ENCODE peak calls at places on chromosomes 1 and 21, in ten cellular contexts. One of them, this sample, is unnamed. For H3K9me3, the result is how much of the 10 kb centered on the place peaks cover.

GRCh38 chr1:4056422-4056821 is 156.3 kb upstream of the C1orf174 start:
- DNase-seq in lung: no peak
- DNase-seq in CD8-positive, alpha-beta T cell: no peak
- DNase-seq in body of pancreas: no peak
- DNase-seq in mammary epithelial cell: no peak
- DNase-seq in esophagus squamous epithelium: no peak
- DNase-seq in adrenal gland: no peak
- DNase-seq in A549: no peak
- DNase-seq in tibial nerve: no peak
- DNase-seq in tibial artery: no peak
- DNase-seq in this sample: no peak

GRCh38 chr21:45057886-45058285 is 16.5 kb upstream of the ADARB1 start:
- DNase-seq in lung: no peak
- DNase-seq in CD8-positive, alpha-beta T cell: no peak
- DNase-seq in body of pancreas: no peak
- DNase-seq in mammary epithelial cell: no peak
- DNase-seq in esophagus squamous epithelium: no peak
- DNase-seq in adrenal gland: no peak
- DNase-seq in A549: no peak
- DNase-seq in tibial nerve: no peak
- DNase-seq in tibial artery: peak
- DNase-seq in this sample: no peak

GRCh38 chr1:5966543-5967205 is 25.6 kb downstream of the NPHP4 start:
- DNase-seq in lung: no peak
- DNase-seq in CD8-positive, alpha-beta T cell: no peak
- DNase-seq in body of pancreas: no peak
- DNase-seq in mammary epithelial cell: no peak
- DNase-seq in esophagus squamous epithelium: no peak
- DNase-seq in adrenal gland: peak
- DNase-seq in A549: no peak
- DNase-seq in tibial nerve: no peak
- DNase-seq in tibial artery: peak
- DNase-seq in this sample: no peak

GRCh38 chr1:223849352-223849751 is 3.6 kb upstream of the TP53BP2 start:
- DNase-seq in lung: no peak
- DNase-seq in CD8-positive, alpha-beta T cell: no peak
- DNase-seq in body of pancreas: no peak
- DNase-seq in mammary epithelial cell: no peak
- DNase-seq in esophagus squamous epithelium: no peak
- DNase-seq in adrenal gland: no peak
- DNase-seq in A549: no peak
- DNase-seq in tibial nerve: no peak
- DNase-seq in tibial artery: no peak
- DNase-seq in this sample: no peak

GRCh38 chr1:43305926-43306687 is 5.3 kb downstream of the TIE1 start:
- DNase-seq in lung: no peak
- DNase-seq in CD8-positive, alpha-beta T cell: no peak
- DNase-seq in body of pancreas: no peak
- DNase-seq in mammary epithelial cell: no peak
- DNase-seq in esophagus squamous epithelium: no peak
- DNase-seq in adrenal gland: no peak
- DNase-seq in A549: no peak
- DNase-seq in tibial nerve: no peak
- DNase-seq in tibial artery: peak
- DNase-seq in this sample: no peak

GRCh38 chr1:106721779-106722178 is 334.7 kb upstream of the PRMT6 start:
- DNase-seq in lung: no peak
- DNase-seq in CD8-positive, alpha-beta T cell: no peak
- DNase-seq in body of pancreas: no peak
- DNase-seq in mammary epithelial cell: no peak
- DNase-seq in esophagus squamous epithelium: no peak
- DNase-seq in adrenal gland: no peak
- DNase-seq in A549: no peak
- DNase-seq in tibial nerve: no peak
- DNase-seq in tibial artery: no peak
- DNase-seq in this sample: no peak

GRCh38 chr1:20711285-20712209 is 6.3 kb downstream of the KIF17 start:
- DNase-seq in lung: no peak
- DNase-seq in CD8-positive, alpha-beta T cell: no peak
- DNase-seq in body of pancreas: no peak
- DNase-seq in mammary epithelial cell: no peak
- DNase-seq in esophagus squamous epithelium: no peak
- DNase-seq in adrenal gland: no peak
- DNase-seq in A549: no peak
- DNase-seq in tibial nerve: no peak
- DNase-seq in tibial artery: no peak
- DNase-seq in this sample: no peak

GRCh38 chr21:18041012-18041411 is 203.6 kb upstream of the CHODL start:
- DNase-seq in lung: no peak
- DNase-seq in CD8-positive, alpha-beta T cell: no peak
- DNase-seq in body of pancreas: no peak
- DNase-seq in mammary epithelial cell: no peak
- DNase-seq in esophagus squamous epithelium: no peak
- DNase-seq in adrenal gland: peak
- DNase-seq in A549: no peak
- DNase-seq in tibial nerve: peak
- DNase-seq in tibial artery: no peak
- DNase-seq in this sample: peak

GRCh38 chr1:171366099-171366498 is 52.1 kb downstream of the FMO4 start:
- DNase-seq in lung: no peak
- DNase-seq in CD8-positive, alpha-beta T cell: no peak
- DNase-seq in body of pancreas: no peak
- DNase-seq in mammary epithelial cell: no peak
- DNase-seq in esophagus squamous epithelium: no peak
- DNase-seq in adrenal gland: no peak
- DNase-seq in A549: no peak
- DNase-seq in tibial nerve: no peak
- DNase-seq in tibial artery: no peak
- DNase-seq in this sample: no peak

GRCh38 chr1:81889166-81889565 is 88.4 kb downstream of the ADGRL2 start:
- DNase-seq in lung: no peak
- DNase-seq in CD8-positive, alpha-beta T cell: no peak
- DNase-seq in body of pancreas: no peak
- DNase-seq in mammary epithelial cell: no peak
- DNase-seq in esophagus squamous epithelium: no peak
- DNase-seq in adrenal gland: no peak
- DNase-seq in A549: no peak
- DNase-seq in tibial nerve: no peak
- DNase-seq in tibial artery: no peak
- DNase-seq in this sample: no peak

DNA sequence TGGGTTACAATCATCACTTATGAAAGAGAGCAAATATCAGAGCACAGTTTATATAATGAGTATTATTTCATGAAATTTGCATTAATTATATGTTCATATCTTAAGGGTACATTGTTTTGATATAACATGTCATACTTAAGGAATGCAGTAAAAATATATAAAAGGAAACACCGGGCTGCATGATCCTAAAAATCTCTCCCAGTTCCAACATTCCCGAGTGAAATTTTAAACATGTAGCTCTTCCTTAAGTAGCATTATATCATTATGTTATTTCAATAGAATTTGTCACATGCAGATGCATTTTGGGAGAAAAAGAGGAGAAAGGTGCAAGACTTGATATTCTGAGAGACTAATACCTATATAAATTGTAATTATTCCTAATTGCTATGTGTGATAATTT is 86.7 kb downstream of the ADGRL2 start:
- DNase-seq in lung: no peak
- DNase-seq in CD8-positive, alpha-beta T cell: no peak
- DNase-seq in body of pancreas: no peak
- DNase-seq in mammary epithelial cell: no peak
- DNase-seq in esophagus squamous epithelium: no peak
- DNase-seq in adrenal gland: no peak
- DNase-seq in A549: no peak
- DNase-seq in tibial nerve: no peak
- DNase-seq in tibial artery: no peak
- DNase-seq in this sample: no peak
- H3K4me3 ChIP-seq in lung: no peak
- H3K4me3 ChIP-seq in CD8-positive, alpha-beta T cell: no peak
- H3K4me3 ChIP-seq in body of pancreas: no peak
- H3K4me3 ChIP-seq in mammary epithelial cell: no peak
- H3K4me3 ChIP-seq in esophagus squamous epithelium: no peak
- H3K4me3 ChIP-seq in adrenal gland: no peak
- H3K4me3 ChIP-seq in A549: no peak
- H3K4me3 ChIP-seq in tibial nerve: no peak
- H3K4me3 ChIP-seq in tibial artery: no peak
- H3K4me3 ChIP-seq in this sample: no peak

GRCh38 chr1:152539901-152540300 is 25.6 kb downstream of the CRCT1 start:
- DNase-seq in lung: no peak
- DNase-seq in CD8-positive, alpha-beta T cell: no peak
- DNase-seq in body of pancreas: no peak
- DNase-seq in mammary epithelial cell: no peak
- DNase-seq in esophagus squamous epithelium: no peak
- DNase-seq in adrenal gland: no peak
- DNase-seq in A549: no peak
- DNase-seq in tibial nerve: no peak
- DNase-seq in tibial artery: no peak
- DNase-seq in this sample: no peak
- H3K9me3 ChIP-seq in lung: under half
- H3K9me3 ChIP-seq in CD8-positive, alpha-beta T cell: under half
- H3K9me3 ChIP-seq in body of pancreas: under half
- H3K9me3 ChIP-seq in mammary epithelial cell: under half
- H3K9me3 ChIP-seq in esophagus squamous epithelium: under half
- H3K9me3 ChIP-seq in adrenal gland: under half
- H3K9me3 ChIP-seq in A549: under half
- H3K9me3 ChIP-seq in tibial nerve: under half
- H3K9me3 ChIP-seq in tibial artery: under half
- H3K9me3 ChIP-seq in this sample: under half

DNA sequence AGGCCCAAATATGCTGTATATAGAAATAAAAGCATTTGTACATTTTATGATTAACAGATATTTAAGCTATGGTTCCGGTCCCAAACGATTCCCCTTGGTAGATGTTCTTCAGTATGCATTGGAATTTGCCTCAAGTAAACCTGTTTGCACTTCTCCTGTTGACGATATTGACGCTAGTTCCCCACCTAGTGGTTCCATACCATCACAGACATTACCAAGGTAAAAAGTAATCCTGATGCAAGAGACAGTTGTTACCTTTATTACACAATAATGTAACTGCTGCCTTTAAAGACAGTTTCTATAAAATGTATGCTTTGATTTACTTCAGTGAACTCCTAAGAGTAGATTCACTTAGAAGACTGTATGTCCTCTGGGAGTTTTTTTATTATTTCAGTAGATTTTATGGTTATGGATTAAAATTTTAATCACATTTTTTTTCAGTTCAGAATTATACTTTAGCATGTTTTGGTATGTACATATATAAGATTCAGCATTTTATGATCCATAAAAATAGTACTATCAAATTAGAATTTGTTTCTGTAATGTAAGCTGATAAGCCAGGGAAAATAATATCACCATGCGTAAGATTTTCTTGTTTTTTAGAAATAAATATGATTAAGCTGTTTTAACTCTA is 96.5 kb downstream of the USP25 start:
- DNase-seq in lung: no peak
- DNase-seq in CD8-positive, alpha-beta T cell: no peak
- DNase-seq in body of pancreas: peak
- DNase-seq in mammary epithelial cell: peak
- DNase-seq in esophagus squamous epithelium: no peak
- DNase-seq in adrenal gland: peak
- DNase-seq in A549: peak
- DNase-seq in tibial nerve: no peak
- DNase-seq in tibial artery: no peak
- DNase-seq in this sample: no peak
- TF ChIP-seq CTCF in lung: peak
- TF ChIP-seq CTCF in CD8-positive, alpha-beta T cell: peak
- TF ChIP-seq CTCF in body of pancreas: no peak
- TF ChIP-seq CTCF in mammary epithelial cell: peak
- TF ChIP-seq CTCF in esophagus squamous epithelium: peak
- TF ChIP-seq CTCF in adrenal gland: no peak
- TF ChIP-seq CTCF in A549: peak
- TF ChIP-seq CTCF in tibial nerve: peak
- TF ChIP-seq CTCF in tibial artery: peak
- TF ChIP-seq CTCF in this sample: peak

GRCh38 chr1:35573776-35574654 is 901 bp downstream of the TFAP2E start:
- DNase-seq in lung: no peak
- DNase-seq in CD8-positive, alpha-beta T cell: no peak
- DNase-seq in body of pancreas: no peak
- DNase-seq in mammary epithelial cell: no peak
- DNase-seq in esophagus squamous epithelium: no peak
- DNase-seq in adrenal gland: no peak
- DNase-seq in A549: no peak
- DNase-seq in tibial nerve: no peak
- DNase-seq in tibial artery: no peak
- DNase-seq in this sample: no peak

GRCh38 chr1:35575401-35575958 is 2.4 kb downstream of the TFAP2E start:
- DNase-seq in lung: no peak
- DNase-seq in CD8-positive, alpha-beta T cell: no peak
- DNase-seq in body of pancreas: no peak
- DNase-seq in mammary epithelial cell: no peak
- DNase-seq in esophagus squamous epithelium: no peak
- DNase-seq in adrenal gland: no peak
- DNase-seq in A549: no peak
- DNase-seq in tibial nerve: no peak
- DNase-seq in tibial artery: no peak
- DNase-seq in this sample: no peak

GRCh38 chr1:35576061-35576765 is 3.1 kb downstream of the TFAP2E start:
- DNase-seq in lung: no peak
- DNase-seq in CD8-positive, alpha-beta T cell: no peak
- DNase-seq in body of pancreas: no peak
- DNase-seq in mammary epithelial cell: no peak
- DNase-seq in esophagus squamous epithelium: no peak
- DNase-seq in adrenal gland: no peak
- DNase-seq in A549: no peak
- DNase-seq in tibial nerve: no peak
- DNase-seq in tibial artery: no peak
- DNase-seq in this sample: no peak

GRCh38 chr1:35574655-35575400 is 1.7 kb downstream of the TFAP2E start:
- DNase-seq in lung: no peak
- DNase-seq in CD8-positive, alpha-beta T cell: no peak
- DNase-seq in body of pancreas: no peak
- DNase-seq in mammary epithelial cell: no peak
- DNase-seq in esophagus squamous epithelium: no peak
- DNase-seq in adrenal gland: no peak
- DNase-seq in A549: no peak
- DNase-seq in tibial nerve: no peak
- DNase-seq in tibial artery: no peak
- DNase-seq in this sample: no peak

DNA sequence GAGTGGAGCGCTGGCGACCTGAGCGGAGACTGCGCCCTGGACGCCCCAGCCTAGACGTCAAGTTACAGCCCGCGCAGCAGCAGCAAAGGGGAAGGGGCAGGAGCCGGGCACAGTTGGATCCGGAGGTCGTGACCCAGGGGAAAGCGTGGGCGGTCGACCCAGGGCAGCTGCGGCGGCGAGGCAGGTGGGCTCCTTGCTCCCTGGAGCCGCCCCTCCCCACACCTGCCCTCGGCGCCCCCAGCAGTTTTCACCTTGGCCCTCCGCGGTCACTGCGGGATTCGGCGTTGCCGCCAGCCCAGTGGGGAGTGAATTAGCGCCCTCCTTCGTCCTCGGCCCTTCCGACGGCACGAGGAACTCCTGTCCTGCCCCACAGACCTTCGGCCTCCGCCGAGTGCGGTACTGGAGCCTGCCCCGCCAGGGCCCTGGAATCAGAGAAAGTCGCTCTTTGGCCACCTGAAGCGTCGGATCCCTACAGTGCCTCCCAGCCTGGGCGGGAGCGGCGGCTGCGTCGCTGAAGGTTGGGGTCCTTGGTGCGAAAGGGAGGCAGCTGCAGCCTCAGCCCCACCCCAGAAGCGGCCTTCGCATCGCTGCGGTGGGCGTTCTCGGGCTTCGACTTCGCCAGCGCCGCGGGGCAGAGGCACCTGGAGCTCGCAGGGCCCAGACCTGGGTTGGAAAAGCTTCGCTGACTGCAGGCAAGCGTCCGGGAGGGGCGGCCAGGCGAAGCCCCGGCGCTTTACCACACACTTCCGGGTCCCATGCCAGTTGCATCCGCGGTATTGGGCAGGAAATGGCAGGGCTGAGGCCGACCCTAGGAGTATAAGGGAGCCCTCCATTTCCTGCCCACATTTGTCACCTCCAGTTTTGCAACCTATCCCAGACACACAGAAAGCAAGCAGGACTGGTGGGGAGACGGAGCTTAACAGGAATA is 4.2 kb downstream of the TFAP2E start:
- DNase-seq in lung: no peak
- DNase-seq in CD8-positive, alpha-beta T cell: peak
- DNase-seq in body of pancreas: peak
- DNase-seq in mammary epithelial cell: no peak
- DNase-seq in esophagus squamous epithelium: no peak
- DNase-seq in adrenal gland: peak
- DNase-seq in A549: no peak
- DNase-seq in tibial nerve: peak
- DNase-seq in tibial artery: no peak
- DNase-seq in this sample: peak
- H3K4me3 ChIP-seq in lung: peak
- H3K4me3 ChIP-seq in CD8-positive, alpha-beta T cell: peak
- H3K4me3 ChIP-seq in body of pancreas: no peak
- H3K4me3 ChIP-seq in mammary epithelial cell: no peak
- H3K4me3 ChIP-seq in esophagus squamous epithelium: peak
- H3K4me3 ChIP-seq in adrenal gland: no peak
- H3K4me3 ChIP-seq in A549: no peak
- H3K4me3 ChIP-seq in tibial nerve: peak
- H3K4me3 ChIP-seq in tibial artery: peak
- H3K4me3 ChIP-seq in this sample: peak